ENCODE peak calls at places on chromosome 11, in seven cellular contexts. J is kidney, C is AG04449, X is fibroblast of mammary gland, Y is tibial artery, A is osteocyte, S is colonic mucosa. W is an unnamed sample.

GRCh38 chr11:103234974-103235373 is 125.7 kb downstream of the DYNC2H1 start:
- DNase-seq in J (no peak), C (no peak), X (peak), Y (no peak), A (no peak), S (no peak), W (no peak)

GRCh38 chr11:127996825-127997224 is 590.5 kb downstream of the ETS1 start:
- DNase-seq in J (no peak), C (peak), X (peak), Y (no peak), A (no peak), S (no peak), W (no peak)

GRCh38 chr11:118275184-118275583 is 11.1 kb upstream of the MPZL2 start:
- DNase-seq in J (no peak), C (no peak), X (peak), Y (no peak), A (no peak), S (no peak), W (no peak)

GRCh38 chr11:2517386-2518064 is 72.7 kb downstream of the KCNQ1 start:
- DNase-seq in J (peak), C (no peak), X (no peak), Y (peak), A (peak), S (peak), W (no peak)

GRCh38 chr11:69664103-69664775 is 10.9 kb downstream of the LTO1 start:
- DNase-seq in J (peak), C (no peak), X (no peak), Y (peak), A (no peak), S (no peak), W (no peak)

GRCh38 chr11:203056-203944 is 3.9 kb downstream of the BET1L start:
- DNase-seq in J (peak), C (no peak), X (peak), Y (no peak), A (peak), S (peak), W (no peak)

GRCh38 chr11:5288108-5288911 is 13.4 kb downstream of the OR51B4 start:
- DNase-seq in J (no peak), C (no peak), X (peak), Y (no peak), A (no peak), S (no peak), W (no peak)

GRCh38 chr11:73233704-73234402 is 15.8 kb downstream of the P2RY2 start:
- DNase-seq in J (peak), C (no peak), X (no peak), Y (no peak), A (no peak), S (no peak), W (no peak)

GRCh38 chr11:100647861-100648260 is 39.2 kb upstream of the ARHGAP42 start:
- DNase-seq in J (no peak), C (no peak), X (no peak), Y (no peak), A (no peak), S (no peak), W (peak)

GRCh38 chr11:32034680-32035079 is 56.2 kb upstream of the RCN1 start:
- DNase-seq in J (no peak), C (peak), X (peak), Y (no peak), A (no peak), S (no peak), W (no peak)

GRCh38 chr11:78526497-78527146 is 48.0 kb downstream of the NARS2 start:
- DNase-seq in J (no peak), C (no peak), X (no peak), Y (no peak), A (no peak), S (no peak), W (no peak)

GRCh38 chr11:78525720-78526119 is 48.9 kb downstream of the NARS2 start:
- DNase-seq in J (no peak), C (no peak), X (no peak), Y (no peak), A (no peak), S (no peak), W (no peak)
- TF ChIP-seq CTCF in J (no peak), C (no peak), X (no peak), Y (no peak), A (no peak), S (no peak), W (no peak)

GRCh38 chr11:44057340-44057739 is 8.7 kb upstream of the ACCS start:
- DNase-seq in J (no peak), C (no peak), X (no peak), Y (peak), A (no peak), S (no peak), W (no peak)
- TF ChIP-seq CTCF in J (no peak), C (no peak), X (no peak), Y (no peak), A (no peak), S (no peak), W (no peak)

GRCh38 chr11:11987503-11988022 is 20.9 kb downstream of the DKK3 start:
- DNase-seq in J (no peak), C (no peak), X (peak), Y (no peak), A (no peak), S (no peak), W (no peak)
- TF ChIP-seq CTCF in J (no peak), C (peak), X (peak), Y (peak), A (peak), S (no peak), W (peak)

DNA sequence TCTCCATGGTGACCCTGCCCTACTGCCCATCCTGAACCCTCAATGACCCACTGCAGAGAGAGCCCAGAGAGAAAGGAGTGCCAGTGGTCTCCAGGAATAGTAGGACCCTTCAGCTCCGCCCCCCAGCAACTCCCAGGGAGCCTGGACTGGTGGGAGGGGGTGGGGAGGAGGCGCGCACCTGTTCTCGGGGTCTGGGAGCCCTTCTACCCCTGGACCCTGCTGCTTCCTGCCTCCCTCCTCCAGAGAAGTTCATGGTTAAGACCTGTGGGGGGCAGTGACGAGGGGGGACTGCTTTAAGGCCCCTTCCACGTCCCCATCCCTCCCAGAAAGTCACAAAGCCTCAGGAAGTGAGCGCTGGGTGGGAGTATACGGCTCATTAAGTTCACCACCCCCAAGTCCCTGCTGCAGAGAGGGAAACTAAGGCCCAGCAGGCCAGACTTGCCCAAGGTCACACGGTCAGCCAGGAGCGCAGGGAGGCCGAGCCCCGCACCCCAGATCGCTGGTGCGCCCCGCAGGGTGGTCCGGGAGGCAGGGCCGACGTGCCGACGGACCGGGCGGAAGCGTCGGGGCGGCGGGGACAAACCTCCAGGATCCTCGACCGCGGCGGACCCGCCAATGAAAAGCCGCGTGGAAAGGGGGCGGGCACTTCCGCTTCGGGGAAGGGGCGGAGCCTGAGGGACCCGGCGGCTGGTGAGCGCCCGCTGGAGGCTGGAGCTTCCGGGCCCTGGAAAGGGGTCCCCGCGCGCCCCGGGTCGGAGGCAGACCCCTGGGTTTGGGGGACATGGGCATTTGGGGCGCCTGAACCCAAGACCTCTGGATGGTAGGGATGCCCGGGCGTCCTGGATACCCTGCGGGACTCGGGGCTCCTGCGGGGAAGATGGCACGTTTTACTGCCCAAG is at the start of the genes NUDT22 and TRPT1:
- DNase-seq in J (peak), C (no peak), X (peak), Y (peak), A (peak), S (peak), W (peak)
- TF ChIP-seq CTCF in J (no peak), C (peak), X (peak), Y (no peak), A (no peak), S (no peak), W (peak)

DNA sequence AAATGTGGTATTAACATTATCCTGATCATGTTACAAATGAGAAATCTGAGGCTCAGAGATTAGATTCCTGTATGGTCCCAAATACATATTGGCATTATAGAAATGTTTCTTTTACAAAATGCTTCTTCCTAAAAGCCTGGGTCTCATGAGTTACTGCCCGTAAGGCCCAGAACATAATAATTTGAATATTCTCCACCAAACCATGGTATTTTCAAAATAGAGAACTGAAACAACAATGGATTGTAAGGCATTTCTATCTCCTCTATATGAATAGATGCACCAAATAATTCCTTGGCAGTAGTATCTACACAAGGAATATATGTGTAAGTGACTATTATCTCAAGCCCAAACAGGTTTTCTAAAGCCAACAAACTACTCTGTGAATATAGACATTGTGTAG is 112.7 kb upstream of the ARHGAP20 start:
- DNase-seq in J (no peak), C (no peak), X (no peak), Y (no peak), A (no peak), S (no peak), W (no peak)
- TF ChIP-seq CTCF in J (no peak), C (no peak), X (no peak), Y (no peak), A (no peak), S (no peak), W (no peak)

GRCh38 chr11:26271666-26272065 is 60.3 kb upstream of the ANO3 start:
- DNase-seq in J (no peak), C (no peak), X (no peak), Y (no peak), A (no peak), S (no peak), W (no peak)

GRCh38 chr11:26278354-26278753 is 53.6 kb upstream of the ANO3 start:
- DNase-seq in J (no peak), C (no peak), X (no peak), Y (no peak), A (no peak), S (no peak), W (no peak)

GRCh38 chr11:26276798-26277424 is 55.0 kb upstream of the ANO3 start:
- DNase-seq in J (no peak), C (peak), X (peak), Y (peak), A (no peak), S (peak), W (peak)
- TF ChIP-seq CTCF in J (peak), C (peak), X (peak), Y (peak), A (peak), S (peak), W (peak)

DNA sequence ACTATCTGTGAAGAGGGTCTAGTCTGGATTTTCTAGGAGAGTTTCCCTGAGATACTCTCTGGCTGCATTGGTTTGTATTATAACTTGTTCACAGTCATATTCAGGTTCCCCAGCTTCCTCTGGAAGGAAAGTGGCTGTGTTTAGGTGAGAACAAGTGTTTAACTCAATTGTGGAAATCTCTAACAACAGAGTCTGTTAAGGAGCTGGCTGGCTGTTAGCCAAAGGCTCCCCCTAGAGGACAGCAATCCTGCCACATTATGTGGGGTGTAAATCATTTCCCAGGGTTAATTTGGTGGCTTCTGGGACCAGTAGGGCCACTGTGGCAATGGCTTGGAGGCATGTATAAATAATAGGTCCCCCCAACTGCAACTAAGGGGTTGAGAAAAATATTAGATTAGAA is 18.4 kb downstream of the MS4A6E start:
- DNase-seq in J (no peak), C (no peak), X (no peak), Y (no peak), A (no peak), S (no peak), W (peak)
- TF ChIP-seq CTCF in J (no peak), C (no peak), X (peak), Y (no peak), A (peak), S (peak), W (peak)

GRCh38 chr11:19933801-19934488 is 221.3 kb downstream of the NAV2 start:
- DNase-seq in J (no peak), C (no peak), X (no peak), Y (no peak), A (no peak), S (no peak), W (no peak)

GRCh38 chr11:19935507-19935906 is 222.9 kb downstream of the NAV2 start:
- DNase-seq in J (no peak), C (no peak), X (peak), Y (no peak), A (no peak), S (no peak), W (no peak)

GRCh38 chr11:19936461-19936860 is 223.8 kb downstream of the DBX1 start:
- DNase-seq in J (no peak), C (no peak), X (no peak), Y (no peak), A (no peak), S (no peak), W (no peak)

GRCh38 chr11:19933132-19933735 is 220.6 kb downstream of the NAV2 start:
- DNase-seq in J (peak), C (no peak), X (no peak), Y (no peak), A (no peak), S (no peak), W (no peak)

GRCh38 chr11:19934828-19935259 is 222.2 kb downstream of the NAV2 start:
- DNase-seq in J (no peak), C (peak), X (peak), Y (peak), A (no peak), S (no peak), W (no peak)
- TF ChIP-seq CTCF in J (no peak), C (no peak), X (peak), Y (no peak), A (no peak), S (no peak), W (no peak)

DNA sequence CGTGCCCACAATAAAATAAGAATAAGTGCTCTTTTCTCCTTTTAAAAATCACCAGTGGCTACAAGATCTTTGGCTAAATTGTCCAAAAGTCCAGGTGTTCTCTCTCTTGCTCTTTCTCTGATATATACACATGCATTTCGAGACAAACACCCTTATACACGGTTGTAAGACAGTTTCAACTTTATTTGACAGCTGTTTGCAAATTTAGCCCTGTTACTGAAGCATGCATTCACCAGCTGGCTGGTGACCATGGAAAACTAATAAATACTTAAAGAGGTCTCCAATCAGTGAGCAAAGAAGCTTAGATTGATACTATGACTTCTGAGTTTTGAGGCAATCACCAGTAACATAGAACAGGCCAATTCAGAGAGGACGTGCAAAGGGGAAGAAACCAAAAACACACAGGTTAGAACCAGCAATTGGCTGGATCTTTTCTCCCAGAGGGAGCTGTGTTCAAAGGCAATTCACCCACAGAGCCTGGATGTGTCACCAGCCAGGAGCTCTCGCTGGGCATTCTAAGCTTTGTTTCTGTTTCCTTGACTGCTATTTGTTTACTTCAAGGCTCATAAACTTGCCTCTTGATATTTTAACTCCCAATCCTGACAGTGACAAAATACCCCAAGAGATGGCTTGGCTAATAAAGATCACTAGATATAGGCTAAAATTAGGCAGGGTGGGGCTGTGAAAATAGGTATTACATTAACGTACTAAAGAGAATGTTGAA is 113.5 kb upstream of the MTMR2 start:
- DNase-seq in J (no peak), C (no peak), X (peak), Y (no peak), A (no peak), S (no peak), W (no peak)
- TF ChIP-seq CTCF in J (no peak), C (no peak), X (no peak), Y (no peak), A (no peak), S (no peak), W (no peak)

DNA sequence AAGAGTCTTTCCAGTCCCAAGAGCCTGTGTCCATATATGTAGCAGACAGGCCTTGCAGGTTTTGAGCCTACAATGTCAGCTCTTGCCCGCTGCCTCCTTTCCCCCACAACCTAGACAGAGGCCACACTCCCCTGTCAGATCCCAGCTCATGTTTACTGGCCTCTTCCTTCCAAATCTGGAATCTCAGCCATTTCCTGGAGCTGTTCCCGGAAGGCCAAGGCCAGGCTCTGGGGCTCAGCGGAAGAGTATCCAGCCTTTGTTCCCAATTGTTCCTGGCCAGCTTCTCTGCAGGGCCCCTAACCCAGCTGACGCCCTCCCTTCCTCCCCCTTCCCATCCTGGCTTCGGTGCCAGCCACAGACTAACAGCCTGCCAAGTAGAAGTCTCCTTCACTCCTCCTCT is 1.0 kb upstream of the ROBO4 start:
- DNase-seq in J (peak), C (no peak), X (peak), Y (no peak), A (peak), S (no peak), W (no peak)
- TF ChIP-seq CTCF in J (no peak), C (no peak), X (no peak), Y (no peak), A (no peak), S (no peak), W (no peak)

W was measured in NB4.